ENCODE peak calls at places on chromosomes 16 and 17, in five cellular contexts. Y is SK-N-SH, V is MM.1S, R is GM23248, T is PC-3. W is an unnamed sample.

GRCh38 chr16:67723151-67723915 is 4.2 kb upstream of the GFOD2 start:
- DNase-seq in V (no peak), Y (no peak), T (peak; percentile 84), R (peak; percentile 94), W (no peak)

GRCh38 chr17:28335959-28336871 is 654 bp downstream of the TNFAIP1 start:
- DNase-seq in R (peak; percentile 91), V (no peak), T (peak; percentile 70), Y (peak; percentile 75), W (no peak)

GRCh38 chr16:9091867-9092281 is 430 bp downstream of the HAPSTR1 start:
- DNase-seq in Y (no peak), T (no peak), R (peak; percentile 77), V (peak; percentile 25), W (peak; percentile 57)

GRCh38 chr16:89315791-89316581 is 98.5 kb downstream of the ZNF778 start:
- DNase-seq in R (peak; percentile 86), Y (no peak), T (peak; percentile 89), V (peak; percentile 84), W (peak; percentile 65)

GRCh38 chr16:88116121-88116900 is 165.1 kb downstream of the BANP start:
- DNase-seq in R (peak; percentile 17), V (no peak), T (peak; percentile 1), Y (no peak), W (no peak)

GRCh38 chr16:9090101-9090959 is 1.1 kb upstream of the HAPSTR1 start:
- DNase-seq in Y (peak; percentile 72), T (peak; percentile 12), R (peak; percentile 50), V (peak; percentile 44), W (peak; percentile 45)

GRCh38 chr16:24508614-24509013 is 30.8 kb upstream of the RBBP6 start:
- DNase-seq in Y (no peak), R (peak; percentile 88), T (no peak), V (no peak), W (no peak)

GRCh38 chr16:15037745-15038144 is 18.1 kb downstream of the NTAN1 start:
- DNase-seq in V (no peak), T (no peak), Y (no peak), R (no peak), W (no peak)

GRCh38 chr17:2282297-2282873 is 21.2 kb downstream of the SMG6 start:
- DNase-seq in R (peak; percentile 80), Y (peak; percentile 61), T (peak; percentile 70), V (peak; percentile 67), W (peak; percentile 72)

GRCh38 chr17:57234252-57235092 is 21.9 kb upstream of the MSI2 start:
- DNase-seq in Y (no peak), V (no peak), R (no peak), T (no peak), W (no peak)

GRCh38 chr17:31582151-31582907 is 190.9 kb downstream of the RAB11FIP4 start:
- DNase-seq in T (no peak), Y (no peak), V (peak; percentile 33), R (peak; percentile 78), W (no peak)

GRCh38 chr17:60134396-60135159 is 15.2 kb upstream of the CA4 start:
- DNase-seq in R (peak; percentile 64), V (no peak), Y (peak; percentile 69), T (no peak), W (peak; percentile 43)

GRCh38 chr17:77037943-77038342 is 102.8 kb upstream of the SEC14L1 start:
- DNase-seq in V (no peak), T (no peak), Y (no peak), R (no peak), W (peak; percentile 24)

GRCh38 chr16:9908613-9909012 is 273.6 kb downstream of the GRIN2A start:
- DNase-seq in R (no peak), T (no peak), V (no peak), Y (no peak), W (no peak)

GRCh38 chr16:66352304-66352703 is 14.2 kb upstream of the CDH5 start:
- DNase-seq in R (no peak), T (no peak), V (no peak), Y (no peak), W (no peak)

GRCh38 chr16:54077412-54077821 is 209.2 kb downstream of the IRX3 start:
- DNase-seq in T (peak; percentile 80), V (no peak), R (peak; percentile 76), Y (no peak), W (no peak)

GRCh38 chr17:13749566-13750235 is 148.0 kb upstream of the HS3ST3A1 start:
- DNase-seq in V (no peak), R (no peak), T (no peak), Y (no peak), W (no peak)

GRCh38 chr16:526181-527014 is 1.1 kb upstream of the CAPN15 start:
- DNase-seq in Y (no peak), V (no peak), R (peak; percentile 75), T (peak; percentile 4), W (peak; percentile 46)

DNA sequence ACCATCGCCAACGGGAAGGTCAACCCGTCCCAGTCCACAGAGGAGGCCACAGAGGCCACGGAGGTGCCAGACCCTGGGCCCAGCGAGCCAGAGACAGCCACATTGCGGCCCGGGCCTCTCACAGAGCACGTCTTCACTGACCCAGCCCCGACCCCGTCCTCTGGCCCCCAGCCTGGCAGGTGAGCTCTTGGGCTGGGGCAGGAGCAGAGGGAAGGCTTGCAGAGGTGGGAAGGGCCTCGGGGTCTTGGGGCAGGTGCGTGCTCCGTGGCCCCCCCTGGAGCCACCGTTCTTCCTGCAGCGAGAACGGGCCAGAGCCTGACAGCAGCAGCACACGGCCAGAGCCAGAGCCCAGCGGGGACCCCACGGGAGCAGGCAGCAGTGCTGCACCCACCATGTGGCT is 5.1 kb downstream of the NME3 start:
- DNase-seq in R (no peak), Y (no peak), V (no peak), T (no peak), W (no peak)
- H3K36me3 ChIP-seq in R (no peaks in the 10 kb centered on the region), Y (peaks cover 73% of the 10 kb centered on the region), V (no peaks in the 10 kb centered on the region), T (no peaks in the 10 kb centered on the region), W (peaks cover 63% of the 10 kb centered on the region)

DNA sequence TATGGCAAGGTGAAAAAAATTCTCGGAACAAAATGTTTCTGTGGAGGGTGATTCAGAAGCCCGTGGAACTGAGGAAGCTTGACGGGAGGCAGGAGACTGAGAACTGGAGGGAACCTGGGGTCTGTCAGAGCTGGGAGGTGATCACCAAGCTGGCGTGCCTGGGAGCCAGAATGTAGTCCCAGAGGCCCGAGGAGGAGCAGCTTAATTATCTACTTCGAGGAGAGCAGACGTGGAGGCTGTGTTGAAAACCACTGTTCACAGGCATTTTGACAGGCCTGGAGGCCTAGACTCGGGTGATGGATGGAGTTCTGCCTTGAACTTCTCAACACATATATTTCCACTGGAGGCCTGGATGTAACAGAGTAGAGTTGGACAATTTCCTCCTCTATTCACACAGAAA is 177.6 kb upstream of the SALL1 start:
- DNase-seq in R (no peak), Y (no peak), V (no peak), T (no peak), W (no peak)
- H2AFZ ChIP-seq in R (no peak overlapping the region), Y (no peak overlapping the region), V (no peak overlapping the region), T (no peak overlapping the region), W (no peak overlapping the region)

GRCh38 chr17:38465420-38466345 is 37.4 kb downstream of the ARHGAP23 start:
- DNase-seq in R (peak; percentile 96), Y (peak; percentile 68), T (no peak), V (no peak), W (no peak)
- TF ChIP-seq EZH2phosphoT487 in R (no peak), Y (no peak), T (no peak), V (no peak), W (no peak)

GRCh38 chr16:10920726-10921427 is 21.4 kb downstream of the DEXI start:
- DNase-seq in T (no peak), R (peak; percentile 28), Y (no peak), V (no peak), W (no peak)

GRCh38 chr16:10919003-10919351 is 23.3 kb downstream of the DEXI start:
- DNase-seq in R (no peak), T (no peak), Y (no peak), V (no peak), W (no peak)

GRCh38 chr16:10916534-10916933 is 25.7 kb downstream of the DEXI start:
- DNase-seq in T (no peak), Y (no peak), R (no peak), V (no peak), W (no peak)

GRCh38 chr16:10921536-10922327 is 20.5 kb downstream of the DEXI start:
- DNase-seq in T (no peak), R (peak; percentile 45), Y (no peak), V (no peak), W (no peak)

DNA sequence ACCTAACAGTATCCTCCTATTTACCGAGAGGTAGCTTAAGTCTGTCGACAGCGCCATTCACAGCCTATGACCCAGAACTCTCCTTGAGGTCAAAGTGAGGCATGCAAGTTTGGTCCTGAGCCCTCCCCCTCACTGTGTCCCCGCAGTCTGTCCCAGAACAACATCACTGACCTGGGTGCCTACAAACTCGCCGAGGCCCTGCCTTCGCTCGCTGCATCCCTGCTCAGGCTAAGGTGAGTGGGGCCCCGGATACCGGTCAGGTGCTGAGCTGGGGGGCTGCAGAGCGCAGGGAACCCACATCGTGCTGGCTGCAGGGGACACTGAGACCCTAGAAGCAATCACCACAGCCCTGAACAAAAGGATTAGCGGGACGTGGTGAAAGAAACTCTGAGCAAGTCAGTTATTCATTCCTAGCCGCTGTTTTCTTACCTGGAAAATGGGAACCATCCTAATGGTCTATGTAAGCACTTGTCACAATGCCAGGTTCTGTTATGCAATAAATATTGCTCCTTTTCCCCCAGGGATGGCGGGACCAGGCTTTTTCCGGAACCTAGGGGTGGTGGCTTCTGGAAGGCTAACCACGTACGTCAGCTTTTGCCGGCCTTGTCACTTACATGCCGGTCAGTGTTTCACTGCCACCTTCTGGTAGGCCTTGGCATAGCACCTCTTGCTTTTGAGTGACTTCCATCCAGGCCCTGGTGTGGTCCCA is 23.8 kb downstream of the DEXI start:
- DNase-seq in V (peak; percentile 85), R (peak; percentile 92), T (peak; percentile 95), Y (peak; percentile 88), W (peak; percentile 87)
- H3K36me3 ChIP-seq in V (no peaks in the 10 kb centered on the region), R (no peaks in the 10 kb centered on the region), T (no peaks in the 10 kb centered on the region), Y (no peaks in the 10 kb centered on the region), W (peaks cover 89% of the 10 kb centered on the region)

DNA sequence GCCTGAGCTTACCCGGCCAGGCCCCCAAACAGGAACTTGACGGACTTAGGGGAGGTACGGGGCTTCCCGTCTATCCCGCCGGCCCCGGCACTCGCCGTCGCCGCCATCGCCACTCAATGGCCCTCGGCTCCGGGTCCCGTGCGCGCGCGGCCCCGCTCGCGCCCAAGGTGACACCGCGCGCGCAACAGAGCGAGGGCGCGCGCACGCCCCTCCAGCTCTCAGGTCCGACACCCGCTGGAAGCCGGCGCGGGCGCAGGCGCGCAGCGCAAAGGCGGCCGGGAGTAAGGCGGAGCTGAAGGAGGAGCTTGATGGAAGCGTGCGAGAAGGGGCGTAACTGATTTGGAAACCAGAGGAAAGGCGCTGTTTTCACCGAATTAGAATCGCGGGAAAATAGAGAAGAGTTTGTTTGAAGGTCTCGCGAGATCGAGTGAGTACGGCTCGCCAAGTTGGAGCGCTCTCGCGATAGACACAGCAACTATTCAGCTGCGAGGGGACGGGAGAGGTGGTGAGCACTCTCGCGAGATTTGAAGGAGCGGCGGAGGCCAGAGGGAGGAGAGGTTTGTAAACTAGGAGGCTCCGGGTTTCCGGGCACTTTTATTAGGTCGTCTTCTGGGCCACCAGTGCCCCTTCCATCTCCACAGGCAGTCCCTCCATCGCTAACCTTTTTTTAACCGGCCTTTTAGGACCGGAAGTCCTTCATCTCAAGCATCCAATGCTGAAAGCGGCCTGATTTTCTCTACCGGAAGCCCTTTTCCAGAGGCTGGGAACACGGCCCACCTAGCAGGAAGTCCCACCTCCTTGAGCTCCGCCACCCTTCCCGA is at the start of the genes RNF167 and SLC25A11:
- DNase-seq in Y (peak; percentile 98), T (peak; percentile 97), R (peak; percentile 100), V (peak; percentile 100), W (peak; percentile 100)
- H2AFZ ChIP-seq in Y (peak within 1 kb of the TSS; percentile 74), T (peak within 1 kb of the TSS; percentile 84), R (peak within 1 kb of the TSS; percentile 81), V (peak within 1 kb of the TSS; percentile 77), W (peak within 1 kb of the TSS; percentile 53)

DNA sequence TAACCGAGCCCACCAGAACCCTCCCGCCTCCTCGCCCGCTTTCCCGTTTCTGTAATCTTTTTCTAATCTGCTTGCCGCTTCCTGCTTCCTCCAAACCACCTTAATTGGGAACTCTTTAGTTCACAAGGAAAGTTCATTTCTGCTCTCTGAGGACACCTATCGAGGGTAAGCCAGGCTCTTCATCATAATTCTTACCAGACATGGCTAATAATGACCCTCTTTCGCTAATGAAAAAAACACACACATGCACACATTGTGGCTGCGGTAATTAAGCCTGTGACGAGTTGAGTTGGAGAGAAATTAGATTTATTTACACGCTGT is 100.7 kb downstream of the ZNF423 start:
- DNase-seq in R (peak; percentile 69), T (peak; percentile 28), Y (peak; percentile 69), V (peak; percentile 18), W (no peak)
- TF ChIP-seq EZH2phosphoT487 in R (no peak), T (no peak), Y (no peak), V (no peak), W (no peak)

W was measured in OCI-LY7.